ENCODE peak calls at places on chromosome 2, in four cellular contexts. N, U, Y and X are unnamed samples.

GRCh38 chr2:160582481-160583161 is 89.0 kb upstream of the RBMS1 start:
- DNase-seq in N (peak), Y (no peak), U (peak), X (peak)

GRCh38 chr2:126779286-126779605 is 119.4 kb upstream of the TEX51 start:
- DNase-seq in U (no peak), Y (no peak), N (no peak), X (no peak)

GRCh38 chr2:199490049-199490448 is 32.3 kb upstream of the SATB2 start:
- DNase-seq in U (no peak), N (no peak), Y (no peak), X (no peak)

GRCh38 chr2:3168230-3168891 is 209.3 kb downstream of the EIPR1 start:
- DNase-seq in U (peak), N (peak), Y (peak), X (peak)

GRCh38 chr2:13091463-13091862 is 374.7 kb downstream of the TRIB2 start:
- DNase-seq in Y (no peak), N (no peak), U (no peak), X (no peak)

GRCh38 chr2:65063426-65063825 is 7.2 kb downstream of the CEP68 start:
- DNase-seq in Y (no peak), U (peak), N (no peak), X (no peak)

GRCh38 chr2:99679518-99679917 is 189.7 kb upstream of the REV1 start:
- DNase-seq in Y (no peak), N (no peak), U (no peak), X (no peak)

GRCh38 chr2:201203916-201204654 is 21.1 kb downstream of the CASP10 start:
- DNase-seq in N (peak), U (peak), Y (no peak), X (no peak)

GRCh38 chr2:166881177-166881576 is 7.1 kb upstream of the XIRP2 start:
- DNase-seq in U (no peak), Y (no peak), N (no peak), X (peak)

GRCh38 chr2:85601771-85602475 is 575 bp downstream of the TMEM150A start:
- DNase-seq in Y (no peak), U (peak), N (no peak), X (no peak)

GRCh38 chr2:20446280-20446916 is 476 bp upstream of the RHOB start:
- DNase-seq in N (no peak), Y (no peak), U (no peak), X (no peak)

GRCh38 chr2:158772306-158773078 is 22.6 kb upstream of the DAPL1 start:
- DNase-seq in U (no peak), N (no peak), Y (no peak), X (no peak)

GRCh38 chr2:17912266-17912691 is 33.8 kb downstream of the KCNS3 start:
- DNase-seq in U (no peak), Y (peak), N (no peak), X (no peak)

GRCh38 chr2:215466097-215466909 is 30.4 kb upstream of the FN1 start:
- DNase-seq in U (peak), N (peak), Y (no peak), X (no peak)

DNA sequence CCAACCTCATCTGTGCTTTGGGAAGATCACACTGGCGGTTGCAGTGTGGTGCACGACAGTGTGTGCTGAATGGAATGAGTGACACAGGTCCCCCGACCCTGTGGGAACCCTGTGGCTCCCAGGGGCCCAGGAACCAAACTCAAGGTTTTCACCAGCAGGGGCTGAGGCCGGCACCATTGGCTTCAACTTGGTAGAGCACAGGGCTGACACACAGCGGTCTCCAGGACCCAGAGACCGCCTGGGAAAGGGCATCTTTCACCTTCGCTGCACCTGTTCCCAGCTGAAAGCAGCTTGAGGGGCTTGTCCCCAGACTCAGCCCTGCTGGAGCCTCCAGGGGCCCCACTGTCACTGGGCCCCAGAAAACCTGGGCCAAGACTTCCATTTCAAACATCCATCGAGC is 59.0 kb upstream of the ODC1 start:
- DNase-seq in Y (no peak), U (no peak), N (no peak), X (no peak)
- TF ChIP-seq CTCF in Y (no peak), U (no peak), N (no peak), X (no peak)

GRCh38 chr2:120432293-120432975 is 86.5 kb downstream of the INHBB start:
- DNase-seq in N (no peak), U (no peak), Y (no peak), X (no peak)

GRCh38 chr2:120429586-120430500 is 83.9 kb downstream of the INHBB start:
- DNase-seq in U (no peak), N (no peak), Y (no peak), X (no peak)

GRCh38 chr2:120430501-120430830 is 84.5 kb downstream of the INHBB start:
- DNase-seq in Y (no peak), U (no peak), N (no peak), X (no peak)

GRCh38 chr2:120431386-120432292 is 85.7 kb downstream of the INHBB start:
- DNase-seq in Y (no peak), N (no peak), U (no peak), X (no peak)

DNA sequence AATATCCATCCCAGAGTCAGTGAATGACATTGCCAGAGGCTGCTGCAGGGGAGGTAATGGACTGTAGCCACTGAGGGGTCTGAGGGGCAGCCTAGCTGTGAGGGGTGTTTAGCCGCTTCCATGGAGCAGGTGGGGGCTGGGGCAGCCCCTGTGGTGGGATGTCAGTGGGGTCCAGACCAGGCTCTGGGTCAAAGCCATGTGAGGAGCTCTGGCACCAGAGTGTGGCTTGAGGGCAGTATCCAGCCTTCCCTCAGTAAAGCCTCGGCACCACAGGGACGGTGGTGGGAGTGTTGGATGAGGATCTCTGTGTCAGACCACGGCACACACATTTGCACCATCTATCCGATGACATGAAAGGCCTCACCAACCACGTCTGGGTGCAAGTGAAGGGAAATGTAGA is 85.0 kb downstream of the INHBB start:
- DNase-seq in U (no peak), Y (no peak), N (no peak), X (no peak)
- H3K4me3 ChIP-seq in U (no peak), Y (no peak), N (no peak), X (no peak)

GRCh38 chr2:102020596-102021170 is 28.9 kb downstream of the IL1R2 start:
- DNase-seq in Y (peak), N (no peak), U (peak), X (no peak)
- TF ChIP-seq CTCF in Y (peak), N (peak), U (peak), X (peak)

GRCh38 chr2:222299926-222300724 is 1.3 kb upstream of the PAX3 start:
- DNase-seq in N (no peak), Y (peak), U (no peak), X (no peak)
- H3K4me3 ChIP-seq in N (no peak), Y (no peak), U (no peak), X (no peak)

GRCh38 chr2:238573065-238573778 is 146.5 kb downstream of the ASB1 start:
- DNase-seq in Y (peak), U (no peak), N (no peak), X (no peak)
- TF ChIP-seq CTCF in Y (peak), U (peak), N (peak), X (peak)

GRCh38 chr2:25877431-25878360 is 591 bp downstream of the ASXL2 start:
- DNase-seq in Y (peak), U (peak), N (no peak), X (no peak)

GRCh38 chr2:25881759-25882158 is 3.5 kb upstream of the ASXL2 start:
- DNase-seq in U (no peak), Y (no peak), N (no peak), X (no peak)

GRCh38 chr2:25878361-25879132 is at the start of gene ASXL2:
- DNase-seq in N (peak), U (peak), Y (peak), X (peak)

DNA sequence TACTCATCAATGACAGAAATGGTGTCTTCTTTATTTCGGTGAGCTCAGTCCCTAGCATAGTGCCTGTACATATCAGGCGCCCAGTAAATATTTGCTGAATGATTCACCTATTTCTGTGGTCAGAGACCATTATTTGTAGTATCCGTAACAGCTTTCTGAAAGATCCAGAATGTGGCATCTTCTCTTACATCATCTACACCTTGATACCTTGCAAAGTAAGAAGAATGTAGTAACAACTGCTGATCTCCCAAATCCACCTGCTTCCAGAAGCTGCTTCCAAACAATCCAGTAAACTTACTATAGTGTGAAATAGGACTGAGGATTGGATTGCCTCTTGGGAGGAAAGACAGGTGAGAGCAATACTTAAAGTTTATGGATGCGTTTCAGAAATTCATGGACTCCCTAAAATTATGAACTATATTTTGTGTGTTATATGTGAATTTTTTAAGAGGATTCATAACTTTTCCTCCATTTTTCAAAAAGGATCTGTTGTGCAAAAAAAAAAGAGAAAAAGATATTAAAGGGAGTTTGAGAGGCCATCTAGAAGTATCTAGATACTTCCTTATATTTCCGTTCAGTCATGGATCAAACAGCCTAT is 945 bp upstream of the ASXL2 start:
- DNase-seq in N (no peak), U (peak), Y (no peak), X (peak)
- H3K4me3 ChIP-seq in N (no peak), U (peak), Y (peak), X (peak)

GRCh38 chr2:113376248-113376934 is 61.1 kb upstream of the ZNG1B start:
- DNase-seq in N (no peak), Y (no peak), U (no peak), X (no peak)

GRCh38 chr2:113370030-113370429 is 67.5 kb upstream of the ZNG1B start:
- DNase-seq in U (no peak), N (no peak), Y (no peak), X (no peak)

GRCh38 chr2:113370478-113371091 is 66.9 kb upstream of the ZNG1B start:
- DNase-seq in N (no peak), U (peak), Y (peak), X (peak)
- TF ChIP-seq CTCF in N (peak), U (peak), Y (peak), X (peak)

DNA sequence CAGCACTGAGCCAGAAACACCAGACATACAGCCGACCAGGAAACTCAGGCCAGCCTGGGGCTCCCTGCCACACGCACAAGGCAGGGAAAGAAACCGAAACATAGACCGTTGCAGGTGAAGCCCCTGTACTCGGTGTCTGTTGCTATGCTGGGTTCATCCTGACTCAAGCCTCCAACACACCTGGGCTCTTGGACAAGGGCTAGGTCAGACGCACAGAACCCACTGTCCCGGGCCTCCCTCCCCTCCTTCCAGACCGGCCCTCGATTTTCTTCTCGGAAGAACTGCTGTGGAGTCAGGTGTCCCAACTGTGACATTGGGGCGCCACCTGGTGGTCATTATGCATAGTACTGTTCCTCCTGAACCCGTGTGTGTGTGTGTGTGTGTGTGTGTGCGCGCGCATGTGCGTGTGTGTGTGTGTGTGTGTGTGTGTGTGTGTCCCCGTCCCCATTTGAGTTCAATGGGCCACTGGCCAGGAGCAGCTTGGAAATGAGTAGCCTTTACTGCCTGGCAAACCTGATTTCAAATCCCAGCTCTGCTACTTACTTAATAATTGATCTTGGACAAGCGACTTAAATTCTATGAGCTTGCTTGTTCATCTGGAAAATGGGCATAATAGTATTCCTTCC is 55.4 kb upstream of the GLI2 start:
- DNase-seq in U (peak), N (no peak), Y (peak), X (no peak)
- H3K4me3 ChIP-seq in U (no peak), N (no peak), Y (no peak), X (no peak)

GRCh38 chr2:171485116-171485515 is 37.2 kb upstream of the CYBRD1 start:
- DNase-seq in Y (no peak), U (no peak), N (no peak), X (no peak)
- TF ChIP-seq CTCF in Y (no peak), U (no peak), N (no peak), X (no peak)

GRCh38 chr2:33134764-33135560 is 188.2 kb downstream of the LTBP1 start:
- DNase-seq in N (no peak), Y (no peak), U (peak), X (no peak)
- H3K4me3 ChIP-seq in N (peak), Y (no peak), U (peak), X (peak)